ENCODE peak calls at places on chromosomes 13 and 19, in six cellular contexts. One of them, this sample, is unnamed.
A peak's percentile ranks its signal among the peaks of the same experiment; 100 is the strongest.

GRCh38 chr19:4472174-4472974 is at the start of gene HDGFL2:
- DNase-seq in uterus: no peak
- DNase-seq in HFF-Myc: no peak
- DNase-seq in cardiac fibroblast: no peak
- DNase-seq in T-helper 1 cell: no peak
- DNase-seq in activated CD4-positive, alpha-beta T cell treated with anti-CD3 and anti-CD28 coated beads, Interleukin-2, amount 50 U/mL, for 48 hours: no peak
- DNase-seq in this sample: no peak

GRCh38 chr13:50915562-50915961 is 6.0 kb downstream of the RNASEH2B start:
- DNase-seq in HFF-Myc: no peak
- DNase-seq in cardiac fibroblast: no peak
- DNase-seq in T-helper 1 cell: peak; percentile 40
- DNase-seq in activated CD4-positive, alpha-beta T cell treated with anti-CD3 and anti-CD28 coated beads, Interleukin-2, amount 50 U/mL, for 48 hours: no peak
- DNase-seq in uterus: no peak
- DNase-seq in this sample: peak; percentile 15

GRCh38 chr19:13521066-13521465 is 14.8 kb upstream of the CACNA1A start:
- DNase-seq in T-helper 1 cell: no peak
- DNase-seq in cardiac fibroblast: no peak
- DNase-seq in activated CD4-positive, alpha-beta T cell treated with anti-CD3 and anti-CD28 coated beads, Interleukin-2, amount 50 U/mL, for 48 hours: no peak
- DNase-seq in HFF-Myc: no peak
- DNase-seq in uterus: no peak
- DNase-seq in this sample: no peak

GRCh38 chr19:9075064-9075964 is 11.5 kb upstream of the OR1M1 start:
- DNase-seq in uterus: peak; percentile 96
- DNase-seq in T-helper 1 cell: no peak
- DNase-seq in HFF-Myc: peak; percentile 54
- DNase-seq in cardiac fibroblast: peak; percentile 96
- DNase-seq in activated CD4-positive, alpha-beta T cell treated with anti-CD3 and anti-CD28 coated beads, Interleukin-2, amount 50 U/mL, for 48 hours: no peak
- DNase-seq in this sample: peak; percentile 11

GRCh38 chr19:33734913-33735312 is 61.8 kb upstream of the KCTD15 start:
- DNase-seq in activated CD4-positive, alpha-beta T cell treated with anti-CD3 and anti-CD28 coated beads, Interleukin-2, amount 50 U/mL, for 48 hours: no peak
- DNase-seq in uterus: no peak
- DNase-seq in cardiac fibroblast: no peak
- DNase-seq in HFF-Myc: no peak
- DNase-seq in T-helper 1 cell: no peak
- DNase-seq in this sample: no peak

GRCh38 chr13:23323946-23324709 is 109.4 kb downstream of the SACS start:
- DNase-seq in HFF-Myc: no peak
- DNase-seq in T-helper 1 cell: no peak
- DNase-seq in uterus: no peak
- DNase-seq in activated CD4-positive, alpha-beta T cell treated with anti-CD3 and anti-CD28 coated beads, Interleukin-2, amount 50 U/mL, for 48 hours: no peak
- DNase-seq in cardiac fibroblast: no peak
- DNase-seq in this sample: no peak

GRCh38 chr19:10013316-10013715 is at the start of gene RDH8:
- DNase-seq in activated CD4-positive, alpha-beta T cell treated with anti-CD3 and anti-CD28 coated beads, Interleukin-2, amount 50 U/mL, for 48 hours: no peak
- DNase-seq in HFF-Myc: no peak
- DNase-seq in uterus: no peak
- DNase-seq in T-helper 1 cell: no peak
- DNase-seq in cardiac fibroblast: no peak
- DNase-seq in this sample: no peak

GRCh38 chr13:76383671-76384461 is 502.3 kb downstream of the KCTD12 start:
- DNase-seq in uterus: no peak
- DNase-seq in T-helper 1 cell: no peak
- DNase-seq in HFF-Myc: peak; percentile 91
- DNase-seq in activated CD4-positive, alpha-beta T cell treated with anti-CD3 and anti-CD28 coated beads, Interleukin-2, amount 50 U/mL, for 48 hours: no peak
- DNase-seq in cardiac fibroblast: peak; percentile 83
- DNase-seq in this sample: no peak

GRCh38 chr13:111006508-111007031 is 91.7 kb upstream of the ANKRD10 start:
- DNase-seq in activated CD4-positive, alpha-beta T cell treated with anti-CD3 and anti-CD28 coated beads, Interleukin-2, amount 50 U/mL, for 48 hours: no peak
- DNase-seq in HFF-Myc: no peak
- DNase-seq in T-helper 1 cell: no peak
- DNase-seq in cardiac fibroblast: peak; percentile 93
- DNase-seq in uterus: peak; percentile 80
- DNase-seq in this sample: no peak

GRCh38 chr19:38107129-38107528 is 116.9 kb downstream of the DPF1 start:
- DNase-seq in T-helper 1 cell: no peak
- DNase-seq in uterus: no peak
- DNase-seq in HFF-Myc: no peak
- DNase-seq in activated CD4-positive, alpha-beta T cell treated with anti-CD3 and anti-CD28 coated beads, Interleukin-2, amount 50 U/mL, for 48 hours: no peak
- DNase-seq in cardiac fibroblast: no peak
- DNase-seq in this sample: no peak

GRCh38 chr13:102642475-102642874 is 45.7 kb downstream of the TPP2 start:
- DNase-seq in cardiac fibroblast: peak; percentile 10
- DNase-seq in uterus: no peak
- DNase-seq in HFF-Myc: no peak
- DNase-seq in activated CD4-positive, alpha-beta T cell treated with anti-CD3 and anti-CD28 coated beads, Interleukin-2, amount 50 U/mL, for 48 hours: no peak
- DNase-seq in T-helper 1 cell: no peak
- DNase-seq in this sample: no peak

GRCh38 chr13:49023441-49023840 is 47.7 kb downstream of the FNDC3A start:
- DNase-seq in cardiac fibroblast: peak; percentile 32
- DNase-seq in T-helper 1 cell: no peak
- DNase-seq in HFF-Myc: no peak
- DNase-seq in activated CD4-positive, alpha-beta T cell treated with anti-CD3 and anti-CD28 coated beads, Interleukin-2, amount 50 U/mL, for 48 hours: no peak
- DNase-seq in uterus: no peak
- DNase-seq in this sample: no peak

GRCh38 chr19:50178859-50179537 is 15.9 kb upstream of the IZUMO2 start:
- DNase-seq in HFF-Myc: no peak
- DNase-seq in activated CD4-positive, alpha-beta T cell treated with anti-CD3 and anti-CD28 coated beads, Interleukin-2, amount 50 U/mL, for 48 hours: no peak
- DNase-seq in T-helper 1 cell: no peak
- DNase-seq in cardiac fibroblast: no peak
- DNase-seq in uterus: no peak
- DNase-seq in this sample: no peak

This sample was measured in activated naive CD8-positive, alpha-beta T cell treated with anti-CD3 and anti-CD28 coated beads for 36 hours.